ENCODE peak calls at places on chromosomes 2 and 18, in seven cellular contexts. S, J, I, O, K, T and L are unnamed samples.

GRCh38 chr2:43333656-43334144 is 107.3 kb upstream of the ZFP36L2 start:
- DNase-seq in S (no peak), J (no peak), I (no peak), O (peak), K (no peak), T (no peak), L (no peak)

GRCh38 chr2:151968770-151969169 is 130.1 kb downstream of the CACNB4 start:
- DNase-seq in S (no peak), J (no peak), I (no peak), O (no peak), K (no peak), T (no peak), L (no peak)

GRCh38 chr2:205889073-205889472 is 196.9 kb downstream of the INO80D start:
- DNase-seq in S (no peak), J (no peak), I (peak), O (peak), K (no peak), T (no peak), L (no peak)

GRCh38 chr2:37619957-37620295 is 51.5 kb downstream of the CDC42EP3 start:
- DNase-seq in S (no peak), J (no peak), I (no peak), O (no peak), K (no peak), T (no peak), L (no peak)

GRCh38 chr18:59536181-59536580 is 161.0 kb downstream of the CCBE1 start:
- DNase-seq in S (no peak), J (no peak), I (no peak), O (no peak), K (no peak), T (no peak), L (no peak)

GRCh38 chr18:9362869-9363268 is 28.3 kb downstream of the TWSG1 start:
- DNase-seq in S (no peak), J (no peak), I (peak), O (no peak), K (no peak), T (no peak), L (no peak)

GRCh38 chr2:126832757-126833156 is 65.9 kb upstream of the TEX51 start:
- DNase-seq in S (no peak), J (no peak), I (no peak), O (no peak), K (no peak), T (no peak), L (no peak)

GRCh38 chr18:79546781-79547272 is 132.8 kb upstream of the CTDP1 start:
- DNase-seq in S (no peak), J (peak), I (no peak), O (no peak), K (no peak), T (peak), L (no peak)

GRCh38 chr18:26656944-26657536 is 108.7 kb upstream of the KCTD1 start:
- DNase-seq in S (peak), J (peak), I (peak), O (peak), K (peak), T (peak), L (peak)

GRCh38 chr2:121721926-121722325 is 14.7 kb downstream of the NIFK start:
- DNase-seq in S (no peak), J (no peak), I (peak), O (no peak), K (no peak), T (no peak), L (no peak)

GRCh38 chr2:16739778-16740581 is 74.3 kb upstream of the CYRIA start:
- DNase-seq in S (no peak), J (peak), I (no peak), O (no peak), K (no peak), T (no peak), L (peak)

GRCh38 chr2:22683911-22684310 is 701.1 kb upstream of the KLHL29 start:
- DNase-seq in S (no peak), J (no peak), I (no peak), O (no peak), K (no peak), T (no peak), L (no peak)

GRCh38 chr18:8374652-8375051 is 234.6 kb upstream of the RAB12 start:
- DNase-seq in S (no peak), J (no peak), I (no peak), O (no peak), K (no peak), T (no peak), L (no peak)

GRCh38 chr2:120503793-120504571 is 158.0 kb downstream of the INHBB start:
- DNase-seq in S (no peak), J (no peak), I (no peak), O (peak), K (peak), T (peak), L (peak)

GRCh38 chr2:233360771-233361176 is 6.5 kb downstream of the DGKD start:
- DNase-seq in S (no peak), J (no peak), I (no peak), O (peak), K (peak), T (no peak), L (no peak)

GRCh38 chr2:37599688-37600525 is 71.5 kb downstream of the CDC42EP3 start:
- DNase-seq in S (no peak), J (peak), I (no peak), O (no peak), K (no peak), T (no peak), L (no peak)

GRCh38 chr2:20148841-20149702 is 75.9 kb downstream of the SDC1 start:
- DNase-seq in S (no peak), J (no peak), I (no peak), O (peak), K (no peak), T (no peak), L (no peak)

GRCh38 chr2:190649035-190649797 is at the start of gene NAB1:
- DNase-seq in S (peak), J (peak), I (peak), O (peak), K (peak), T (peak), L (peak)

GRCh38 chr18:25282282-25282681 is 69.7 kb downstream of the ZNF521 start:
- DNase-seq in S (no peak), J (no peak), I (no peak), O (peak), K (no peak), T (no peak), L (no peak)

GRCh38 chr2:218317232-218317630 is 24.9 kb upstream of the TMBIM1 start:
- DNase-seq in S (no peak), J (no peak), I (no peak), O (no peak), K (peak), T (no peak), L (no peak)

GRCh38 chr2:43214253-43214652 is 12.2 kb downstream of the ZFP36L2 start:
- DNase-seq in S (no peak), J (no peak), I (no peak), O (no peak), K (no peak), T (no peak), L (no peak)

GRCh38 chr2:96866986-96867755 is 2.7 kb downstream of the SEMA4C start:
- DNase-seq in S (no peak), J (no peak), I (no peak), O (peak), K (no peak), T (peak), L (no peak)

GRCh38 chr2:103817746-103818145 is 1036.2 kb upstream of the POU3F3 start:
- DNase-seq in S (no peak), J (no peak), I (no peak), O (no peak), K (no peak), T (no peak), L (no peak)

GRCh38 chr18:29157057-29157780 is 980.3 kb upstream of the CDH2 start:
- DNase-seq in S (no peak), J (no peak), I (peak), O (peak), K (no peak), T (no peak), L (no peak)

GRCh38 chr2:10007921-10008808 is 35.2 kb upstream of the KLF11 start:
- DNase-seq in S (no peak), J (no peak), I (no peak), O (no peak), K (peak), T (peak), L (no peak)

GRCh38 chr2:12980817-12981216 is 264.1 kb downstream of the TRIB2 start:
- DNase-seq in S (no peak), J (no peak), I (no peak), O (peak), K (no peak), T (no peak), L (no peak)

GRCh38 chr2:65175894-65176527 is 46.1 kb upstream of the RAB1A start:
- DNase-seq in S (no peak), J (peak), I (no peak), O (no peak), K (no peak), T (no peak), L (no peak)

GRCh38 chr2:197378494-197378972 is 56.3 kb downstream of the SF3B1 start:
- DNase-seq in S (peak), J (peak), I (peak), O (peak), K (peak), T (no peak), L (peak)

GRCh38 chr2:127014630-127015029 is 92.3 kb downstream of the BIN1 start:
- DNase-seq in S (no peak), J (no peak), I (peak), O (peak), K (no peak), T (no peak), L (no peak)

GRCh38 chr18:7116001-7116831 is 1.4 kb downstream of the LAMA1 start:
- DNase-seq in S (no peak), J (no peak), I (no peak), O (no peak), K (no peak), T (no peak), L (no peak)

GRCh38 chr2:194750926-194751325 is 906.1 kb upstream of the SLC39A10 start:
- DNase-seq in S (no peak), J (no peak), I (no peak), O (no peak), K (no peak), T (no peak), L (no peak)

GRCh38 chr2:54572262-54572635 is 116.1 kb downstream of the SPTBN1 start:
- DNase-seq in S (no peak), J (no peak), I (peak), O (peak), K (peak), T (no peak), L (no peak)

GRCh38 chr18:75438891-75439290 is 11.4 kb upstream of the SMIM21 start:
- DNase-seq in S (no peak), J (no peak), I (no peak), O (no peak), K (no peak), T (no peak), L (no peak)

GRCh38 chr18:35983818-35984217 is 11.3 kb downstream of the RMP24 start:
- DNase-seq in S (no peak), J (no peak), I (no peak), O (no peak), K (no peak), T (no peak), L (no peak)

GRCh38 chr2:8998418-8998817 is 5.1 kb downstream of the MBOAT2 start:
- DNase-seq in S (no peak), J (no peak), I (no peak), O (no peak), K (no peak), T (no peak), L (no peak)

GRCh38 chr2:40746150-40746549 is 294.3 kb upstream of the SLC8A1 start:
- DNase-seq in S (no peak), J (no peak), I (peak), O (no peak), K (peak), T (no peak), L (no peak)

GRCh38 chr18:28062446-28062845 is 114.5 kb downstream of the CDH2 start:
- DNase-seq in S (no peak), J (no peak), I (no peak), O (no peak), K (no peak), T (no peak), L (no peak)

GRCh38 chr2:154565433-154565832 is 133.1 kb upstream of the KCNJ3 start:
- DNase-seq in S (no peak), J (no peak), I (no peak), O (no peak), K (no peak), T (no peak), L (no peak)

GRCh38 chr2:239544141-239544800 is 143.5 kb upstream of the HDAC4 start:
- DNase-seq in S (no peak), J (no peak), I (no peak), O (no peak), K (no peak), T (no peak), L (no peak)

GRCh38 chr2:237177986-237178385 is 92.3 kb downstream of the COPS8 start:
- DNase-seq in S (no peak), J (no peak), I (no peak), O (no peak), K (no peak), T (no peak), L (no peak)

GRCh38 chr2:237180225-237180624 is 94.5 kb downstream of the COPS8 start:
- DNase-seq in S (no peak), J (no peak), I (no peak), O (no peak), K (no peak), T (no peak), L (no peak)

GRCh38 chr2:237179161-237179560 is 93.5 kb downstream of the COPS8 start:
- DNase-seq in S (no peak), J (no peak), I (no peak), O (no peak), K (no peak), T (no peak), L (no peak)

GRCh38 chr2:237177052-237177451 is 91.4 kb downstream of the COPS8 start:
- DNase-seq in S (no peak), J (no peak), I (no peak), O (no peak), K (no peak), T (no peak), L (no peak)

GRCh38 chr2:237178396-237178795 is 92.7 kb downstream of the COPS8 start:
- DNase-seq in S (no peak), J (no peak), I (peak), O (no peak), K (no peak), T (no peak), L (no peak)
- TF ChIP-seq CTCF in S (no peak), J (no peak), I (no peak), O (no peak), K (no peak), T (no peak), L (no peak)

DNA sequence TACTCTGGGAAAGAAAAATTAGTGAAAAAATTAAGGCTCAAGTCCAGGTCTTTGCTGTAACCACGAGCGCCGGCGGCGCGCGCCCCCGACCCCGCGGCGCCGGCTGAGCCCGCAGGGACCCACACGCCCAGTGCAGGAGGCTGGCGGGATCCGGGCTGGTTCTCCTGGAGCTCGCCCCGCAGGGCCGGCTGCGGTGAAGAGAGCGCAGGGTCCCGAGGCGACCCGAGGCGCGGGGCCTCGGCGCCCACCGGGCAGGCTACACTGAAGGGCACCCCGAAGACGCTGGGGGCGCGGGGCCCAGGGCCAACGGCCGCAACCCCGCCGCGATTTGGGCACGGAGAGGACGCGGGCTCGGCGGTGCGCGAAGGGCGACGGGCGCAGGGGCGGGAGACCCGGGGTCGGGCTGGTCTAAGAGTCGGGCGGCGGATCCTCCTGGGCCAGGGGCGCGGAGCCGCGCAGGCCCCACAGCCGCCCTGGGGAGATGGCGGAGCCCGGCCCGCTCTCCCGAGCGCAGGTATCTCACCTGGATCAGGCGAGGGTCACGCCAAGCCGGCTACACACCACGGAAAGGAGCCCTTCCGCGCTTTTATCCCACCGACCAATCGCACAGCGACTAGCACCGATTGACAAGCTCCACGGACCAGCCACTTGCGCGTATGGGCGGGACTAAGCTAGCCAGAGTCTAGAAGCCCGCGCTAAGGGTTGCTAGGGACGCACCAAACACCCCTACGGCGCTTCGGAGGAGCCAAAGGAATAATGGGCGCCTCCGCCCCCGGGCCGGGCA is at the start of gene PASK:
- DNase-seq in S (peak), J (peak), I (peak), O (peak), K (peak), T (peak), L (peak)
- TF ChIP-seq POLR2A in S (no peak), J (no peak), I (peak), O (no peak), K (peak), T (no peak), L (no peak)

GRCh38 chr2:36357506-36358316 is 2.1 kb downstream of the CRIM1 start:
- DNase-seq in S (peak), J (no peak), I (peak), O (peak), K (peak), T (peak), L (peak)
- TF ChIP-seq CTCF in S (peak), J (no peak), I (peak), O (peak), K (peak), T (peak), L (peak)

DNA sequence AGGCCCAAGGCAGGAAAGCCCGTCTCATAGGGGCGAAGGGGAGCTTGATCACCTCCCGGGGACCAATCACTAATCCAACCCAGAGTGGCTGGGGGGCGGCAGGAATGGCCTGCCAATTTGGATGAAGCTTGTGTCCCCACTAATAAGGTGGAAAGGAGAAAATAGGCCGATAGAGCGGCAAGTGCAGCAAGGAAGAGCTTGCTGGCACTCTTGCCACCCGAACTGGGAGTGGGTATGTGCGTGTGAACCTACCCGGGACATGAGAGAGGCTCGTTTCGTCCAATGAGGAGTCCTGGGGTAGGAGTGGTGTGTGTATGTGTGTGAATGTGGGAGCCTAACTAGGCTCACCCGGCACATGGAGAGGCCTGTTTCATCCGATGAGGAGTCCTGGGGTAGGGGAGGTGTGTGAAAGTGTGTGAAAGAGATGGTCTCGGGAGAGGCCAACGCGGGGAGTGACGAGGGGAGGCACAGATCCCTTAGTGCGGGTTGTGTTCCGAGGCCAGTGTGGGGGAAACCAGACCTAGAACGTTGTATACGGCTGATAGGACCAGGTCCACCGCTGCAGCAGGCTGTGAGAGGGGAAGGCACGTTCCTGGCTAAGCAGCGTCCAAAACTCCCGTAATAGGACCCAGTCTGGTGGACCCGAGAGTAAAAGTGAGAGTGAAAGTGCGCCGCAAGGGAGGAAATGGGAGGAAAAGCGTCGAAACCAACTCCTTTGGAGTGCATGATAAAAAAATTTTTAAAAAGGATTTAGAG is 47.1 kb upstream of the SELENOI start:
- DNase-seq in S (peak), J (peak), I (no peak), O (peak), K (peak), T (peak), L (peak)
- TF ChIP-seq POLR2A in S (peak), J (no peak), I (no peak), O (peak), K (no peak), T (no peak), L (no peak)

GRCh38 chr2:165778653-165779451 is 15.2 kb downstream of the GALNT3 start:
- DNase-seq in S (no peak), J (no peak), I (peak), O (peak), K (peak), T (no peak), L (peak)
- TF ChIP-seq CTCF in S (no peak), J (no peak), I (peak), O (peak), K (peak), T (peak), L (peak)

GRCh38 chr18:11859282-11859797 is 8.1 kb downstream of the CHMP1B start:
- DNase-seq in S (no peak), J (no peak), I (peak), O (no peak), K (no peak), T (no peak), L (no peak)

GRCh38 chr18:11862468-11863137 is 11.4 kb downstream of the CHMP1B start:
- DNase-seq in S (no peak), J (no peak), I (no peak), O (no peak), K (no peak), T (no peak), L (no peak)

GRCh38 chr18:11859903-11860407 is 8.7 kb downstream of the CHMP1B start:
- DNase-seq in S (no peak), J (no peak), I (peak), O (peak), K (peak), T (no peak), L (no peak)

GRCh38 chr18:11860594-11861450 is 9.6 kb downstream of the CHMP1B start:
- DNase-seq in S (no peak), J (no peak), I (no peak), O (no peak), K (peak), T (no peak), L (no peak)

GRCh38 chr18:11861583-11862288 is 10.5 kb downstream of the CHMP1B start:
- DNase-seq in S (no peak), J (no peak), I (no peak), O (no peak), K (peak), T (no peak), L (no peak)
- TF ChIP-seq POLR2A in S (no peak), J (no peak), I (no peak), O (no peak), K (no peak), T (no peak), L (no peak)

GRCh38 chr2:30372836-30373235 is 74.2 kb upstream of the LCLAT1 start:
- DNase-seq in S (no peak), J (no peak), I (no peak), O (no peak), K (no peak), T (no peak), L (no peak)

GRCh38 chr2:30373881-30374302 is 73.2 kb upstream of the LCLAT1 start:
- DNase-seq in S (no peak), J (no peak), I (no peak), O (no peak), K (no peak), T (no peak), L (no peak)

GRCh38 chr2:30375915-30376314 is 71.1 kb upstream of the LCLAT1 start:
- DNase-seq in S (no peak), J (no peak), I (no peak), O (no peak), K (no peak), T (no peak), L (no peak)

GRCh38 chr2:30371772-30372373 is 75.2 kb upstream of the LCLAT1 start:
- DNase-seq in S (no peak), J (no peak), I (no peak), O (no peak), K (no peak), T (no peak), L (no peak)

GRCh38 chr2:30374380-30374779 is 72.7 kb upstream of the LCLAT1 start:
- DNase-seq in S (no peak), J (no peak), I (no peak), O (no peak), K (no peak), T (no peak), L (no peak)
- TF ChIP-seq CTCF in S (no peak), J (no peak), I (no peak), O (no peak), K (no peak), T (no peak), L (no peak)